ENCODE peak calls at places on chromosomes 13 and 19, in five cellular contexts. O is NCI-H1105, D is non-pigmented ciliary epithelial cell, X is caudate nucleus, H is cardiac fibroblast. V is an unnamed sample.

GRCh38 chr19:18865973-18866799 is 29.8 kb downstream of the CERS1 start:
- DNase-seq in O (no peak), D (no peak), X (no peak), H (peak), V (peak)

GRCh38 chr13:95378603-95379002 is 77.4 kb upstream of the ABCC4 start:
- DNase-seq in O (no peak), D (no peak), X (no peak), H (no peak), V (no peak)

GRCh38 chr13:98940325-98940724 is 37.5 kb downstream of the DOCK9 start:
- DNase-seq in O (no peak), D (no peak), X (no peak), H (no peak), V (no peak)

GRCh38 chr13:48653074-48654054 is at the start of gene CYSLTR2:
- DNase-seq in O (no peak), D (no peak), X (no peak), H (peak), V (peak)

GRCh38 chr19:15280915-15281683 is 48.9 kb upstream of the EPHX3 start:
- DNase-seq in O (peak), D (peak), X (no peak), H (peak), V (no peak)

GRCh38 chr13:72638059-72638815 is 89.2 kb downstream of the MZT1 start:
- DNase-seq in O (no peak), D (peak), X (no peak), H (no peak), V (no peak)

GRCh38 chr19:7004313-7004931 is 16.8 kb downstream of the MBD3L2B start:
- DNase-seq in O (peak), D (no peak), X (no peak), H (no peak), V (peak)

GRCh38 chr19:55077106-55077505 is 1.4 kb downstream of the EPS8L1 start:
- DNase-seq in O (no peak), D (no peak), X (no peak), H (no peak), V (no peak)

GRCh38 chr13:113383089-113383488 is 19.2 kb upstream of the GRTP1 start:
- DNase-seq in O (no peak), D (no peak), X (no peak), H (no peak), V (no peak)

GRCh38 chr19:41298327-41298964 is 11.5 kb upstream of the CCDC97 start:
- DNase-seq in O (no peak), D (peak), X (no peak), H (peak), V (no peak)

GRCh38 chr19:17779281-17779930 is 15.5 kb upstream of the B3GNT3 start:
- DNase-seq in O (no peak), D (no peak), X (no peak), H (peak), V (no peak)

GRCh38 chr19:33177417-33177976 is 16.6 kb upstream of the LRP3 start:
- DNase-seq in O (peak), D (no peak), X (no peak), H (no peak), V (no peak)

GRCh38 chr19:55014714-55015113 is 23.4 kb downstream of the GP6 start:
- DNase-seq in O (peak), D (no peak), X (no peak), H (no peak), V (no peak)

GRCh38 chr19:18966304-18966703 is 25.3 kb upstream of the HOMER3 start:
- DNase-seq in O (no peak), D (no peak), X (no peak), H (no peak), V (no peak)

V was measured in DND-41.